ENCODE peak calls at places on chromosomes 1 and 21, in seven cellular contexts. V, C, T, W, A, Q and Z are unnamed samples.

GRCh38 chr1:100683448-100684349 is 35.8 kb upstream of the VCAM1 start:
- DNase-seq in A (no peak), T (no peak), C (no peak), V (peak), Q (no peak), W (no peak), Z (no peak)

GRCh38 chr1:81912383-81912782 is 111.6 kb downstream of the ADGRL2 start:
- DNase-seq in A (no peak), Q (no peak), C (no peak), T (no peak), W (no peak), V (no peak), Z (no peak)

GRCh38 chr21:26881504-26882228 is 36.5 kb upstream of the ADAMTS1 start:
- DNase-seq in Q (peak), T (no peak), C (peak), A (no peak), V (no peak), W (no peak), Z (no peak)

GRCh38 chr1:47839460-47839760 is 157.8 kb downstream of the TRABD2B start:
- DNase-seq in A (peak), T (no peak), C (no peak), V (no peak), W (no peak), Q (no peak), Z (no peak)

GRCh38 chr1:208791458-208791857 is 547.3 kb upstream of the PLXNA2 start:
- DNase-seq in C (no peak), A (no peak), Q (no peak), T (no peak), W (no peak), V (no peak), Z (no peak)

GRCh38 chr1:154352245-154352580 is 26.9 kb downstream of the ATP8B2 start:
- DNase-seq in A (no peak), V (no peak), T (no peak), C (peak), W (no peak), Q (peak), Z (no peak)

GRCh38 chr21:33403786-33404571 is 766 bp downstream of the IFNGR2 start:
- DNase-seq in A (peak), T (peak), W (peak), C (peak), Q (peak), V (no peak), Z (no peak)

GRCh38 chr1:242139437-242139836 is 140.5 kb upstream of the MAP1LC3C start:
- DNase-seq in V (peak), T (no peak), Q (no peak), C (no peak), A (no peak), W (no peak), Z (no peak)

GRCh38 chr1:242784807-242785206 is 260.3 kb upstream of the PLD5 start:
- DNase-seq in C (no peak), W (no peak), V (no peak), Q (no peak), T (no peak), A (no peak), Z (no peak)

GRCh38 chr1:154931940-154932487 is 4.5 kb downstream of the PMVK start:
- DNase-seq in V (no peak), A (no peak), T (no peak), C (no peak), W (peak), Q (no peak), Z (peak)

GRCh38 chr1:210081494-210081893 is 143.5 kb downstream of the SYT14 start:
- DNase-seq in Q (no peak), W (no peak), A (no peak), C (no peak), V (no peak), T (no peak), Z (no peak)

GRCh38 chr1:87362834-87363426 is 34.2 kb downstream of the LMO4 start:
- DNase-seq in W (no peak), A (no peak), V (no peak), Q (no peak), C (no peak), T (no peak), Z (no peak)

GRCh38 chr1:1307908-1308755 is at the start of the genes ACAP3 and PUSL1:
- DNase-seq in T (peak), A (peak), C (peak), W (peak), Q (peak), V (peak), Z (peak)

GRCh38 chr1:233143266-233143665 is 152.3 kb downstream of the PCNX2 start:
- DNase-seq in T (no peak), Q (no peak), A (no peak), C (no peak), V (no peak), W (no peak), Z (no peak)

GRCh38 chr1:204959374-204959773 is 83.6 kb upstream of the CNTN2 start:
- DNase-seq in A (no peak), V (no peak), C (no peak), T (no peak), W (no peak), Q (no peak), Z (no peak)

GRCh38 chr1:8342325-8342724 is 24.4 kb downstream of the SLC45A1 start:
- DNase-seq in A (no peak), C (no peak), W (no peak), Q (no peak), V (no peak), T (no peak), Z (no peak)

GRCh38 chr1:152697701-152698600 is at the start of gene LCE2A:
- DNase-seq in V (no peak), Q (peak), W (no peak), A (no peak), T (no peak), C (no peak), Z (no peak)

DNA sequence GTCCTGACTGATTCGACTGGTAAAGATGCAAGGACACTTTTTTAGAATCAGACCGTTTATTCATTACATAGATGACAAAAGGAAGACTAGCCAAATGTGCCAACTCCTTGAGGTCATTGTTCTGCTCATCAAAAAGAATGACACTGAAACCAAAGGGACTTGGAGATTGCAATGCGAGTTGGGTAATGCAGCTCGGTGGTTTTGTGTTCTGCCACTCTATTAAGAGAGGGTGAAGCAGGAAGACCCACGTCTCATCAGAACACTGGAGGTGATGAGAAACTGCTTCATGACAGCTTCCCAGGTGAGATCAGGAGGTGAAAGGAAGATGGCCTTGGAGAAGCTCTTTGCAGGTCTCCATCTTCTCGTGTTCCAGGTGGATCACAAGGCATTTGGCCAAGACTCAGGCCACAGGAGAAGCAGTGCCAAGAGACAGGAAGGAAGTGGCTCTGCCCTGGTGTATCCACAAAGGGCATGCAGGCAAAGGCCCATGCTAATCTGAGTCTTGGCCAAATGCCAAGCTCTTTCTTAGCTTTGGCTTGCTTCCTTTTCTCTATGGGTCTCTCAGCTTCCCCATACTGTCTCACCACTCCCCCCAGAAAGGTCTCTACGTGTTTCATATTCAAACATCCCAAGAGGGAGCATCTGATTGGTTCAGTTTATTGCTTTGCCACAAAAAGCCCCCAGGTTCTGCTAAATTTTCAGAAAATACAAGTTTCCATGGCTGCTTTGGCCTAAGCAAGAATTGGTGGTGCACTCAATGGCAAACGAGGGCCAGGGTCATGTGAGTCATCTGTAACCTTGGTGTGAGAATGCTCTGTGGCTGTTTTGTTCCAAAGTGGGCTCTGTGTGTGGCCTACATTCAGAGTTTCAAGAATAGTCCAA is 5.7 kb upstream of the CCT8 start:
- DNase-seq in T (peak), V (peak), Q (no peak), C (no peak), W (no peak), A (no peak), Z (no peak)
- TF ChIP-seq POLR2AphosphoS5 in T (peak), V (peak), Q (no peak), C (no peak), W (no peak), A (no peak), Z (no peak)

GRCh38 chr1:39105061-39105840 is 79.1 kb downstream of the NDUFS5 start:
- DNase-seq in T (peak), V (no peak), Q (peak), W (peak), C (peak), A (peak), Z (no peak)
- TF ChIP-seq POLR2AphosphoS5 in T (no peak), V (no peak), Q (no peak), W (peak), C (no peak), A (peak), Z (peak)

GRCh38 chr1:202010042-202011015 is at the start of gene ELF3:
- DNase-seq in Q (peak), T (no peak), A (no peak), V (peak), C (no peak), W (peak), Z (peak)
- TF ChIP-seq POLR2AphosphoS5 in Q (peak), T (no peak), A (peak), V (no peak), C (no peak), W (peak), Z (peak)

GRCh38 chr1:108609483-108610066 is 49.7 kb downstream of the EEIG2 start:
- DNase-seq in W (no peak), A (peak), Q (no peak), C (no peak), V (no peak), T (no peak), Z (no peak)
- TF ChIP-seq POLR2AphosphoS5 in W (no peak), A (no peak), Q (no peak), C (no peak), V (no peak), T (no peak), Z (no peak)

DNA sequence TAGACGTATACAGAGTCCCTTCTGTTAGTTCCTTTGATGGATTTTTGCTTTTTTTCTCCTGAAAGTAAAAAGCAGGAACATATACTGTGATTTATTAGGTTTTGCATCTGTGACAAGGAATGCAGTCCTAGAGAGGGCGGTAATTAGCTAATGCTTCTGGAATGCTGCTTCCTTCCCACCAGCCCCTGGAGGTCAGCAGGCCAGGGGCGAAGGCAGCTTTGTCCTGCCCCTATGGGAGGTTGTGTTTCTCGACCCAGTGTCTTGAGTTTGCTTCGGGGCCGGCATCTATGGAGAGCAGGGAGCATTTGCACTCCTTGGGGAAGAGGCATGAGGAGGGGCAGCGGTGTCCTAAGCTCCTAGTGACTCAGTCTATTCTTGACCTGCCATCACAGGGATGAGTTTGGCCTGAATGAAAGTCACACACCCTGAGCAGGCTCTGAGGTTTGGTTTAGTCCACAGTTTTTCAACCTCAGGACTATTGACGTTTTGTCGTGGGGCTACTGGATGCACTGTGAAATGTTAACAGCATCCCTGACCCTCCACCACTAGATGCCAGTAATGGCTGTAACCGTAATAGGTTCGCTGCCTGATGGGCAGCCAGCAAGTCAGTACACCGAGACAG is 85.0 kb upstream of the KCNJ15 start:
- DNase-seq in W (no peak), A (no peak), T (no peak), C (no peak), Q (peak), V (no peak), Z (no peak)
- TF ChIP-seq POLR2AphosphoS5 in W (no peak), A (no peak), T (no peak), C (no peak), Q (no peak), V (no peak), Z (no peak)

GRCh38 chr1:2502210-2502609 is 24.2 kb downstream of the PANK4 start:
- DNase-seq in Q (no peak), W (peak), V (no peak), T (no peak), C (no peak), A (no peak), Z (no peak)

GRCh38 chr1:2503554-2504223 is 22.7 kb downstream of the PANK4 start:
- DNase-seq in A (no peak), Q (peak), C (peak), W (peak), V (no peak), T (no peak), Z (no peak)

GRCh38 chr1:2504224-2504948 is 22.0 kb downstream of the PANK4 start:
- DNase-seq in C (no peak), T (no peak), Q (no peak), A (no peak), V (no peak), W (peak), Z (no peak)

GRCh38 chr1:2501820-2502119 is 24.6 kb downstream of the PANK4 start:
- DNase-seq in C (no peak), T (no peak), W (no peak), Q (no peak), A (no peak), V (no peak), Z (no peak)

GRCh38 chr1:2502661-2503553 is 23.5 kb downstream of the PANK4 start:
- DNase-seq in C (no peak), T (no peak), V (no peak), Q (no peak), A (no peak), W (peak), Z (no peak)
- TF ChIP-seq POLR2AphosphoS5 in C (no peak), T (no peak), V (no peak), Q (no peak), A (no peak), W (no peak), Z (no peak)

DNA sequence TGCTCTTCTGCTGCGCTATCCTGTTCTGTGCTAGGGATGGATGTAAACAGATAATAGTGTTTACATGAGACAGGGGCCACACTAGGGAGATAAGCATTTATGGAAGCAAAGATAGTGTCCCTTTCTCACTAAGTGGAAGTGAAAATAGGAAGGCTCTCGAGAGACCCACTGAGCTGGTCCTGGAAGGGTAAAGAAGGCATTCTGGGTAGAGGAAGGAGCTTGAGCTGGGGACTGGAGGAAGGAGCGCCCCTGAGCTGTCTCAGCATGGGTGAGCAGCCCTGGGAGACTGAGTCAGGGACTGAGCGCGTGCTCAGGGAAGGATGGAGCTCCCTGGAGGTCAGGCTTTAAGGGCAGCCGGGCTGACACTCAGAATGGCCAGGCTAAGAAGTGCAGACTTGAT is 93.3 kb downstream of the IGSF21 start:
- DNase-seq in W (no peak), C (no peak), Q (no peak), V (no peak), A (no peak), T (no peak), Z (no peak)
- TF ChIP-seq POLR2AphosphoS5 in W (no peak), C (no peak), Q (no peak), V (no peak), A (no peak), T (no peak), Z (no peak)

DNA sequence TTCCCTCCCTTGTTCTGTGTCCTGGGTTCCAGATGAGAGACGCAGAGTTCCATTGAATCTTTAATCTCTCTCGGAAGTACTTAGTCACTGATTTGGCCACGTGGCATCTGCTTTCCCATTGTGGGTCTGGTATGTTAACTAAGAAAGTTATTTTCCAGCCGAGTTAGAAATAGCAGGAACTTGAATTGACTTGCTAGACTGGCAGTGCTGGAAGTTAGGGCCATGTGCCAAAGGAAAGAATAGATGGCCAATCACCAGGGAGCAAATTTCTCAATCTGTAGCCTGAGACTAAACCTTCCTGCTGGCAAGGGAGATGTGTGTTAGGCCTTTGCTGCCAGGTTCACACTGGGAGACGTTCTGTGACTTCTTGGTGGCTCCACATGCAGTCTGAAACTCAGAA is 24.2 kb upstream of the SLFNL1 start:
- DNase-seq in Q (no peak), T (no peak), C (no peak), W (no peak), A (no peak), V (no peak), Z (no peak)
- TF ChIP-seq POLR2AphosphoS5 in Q (no peak), T (no peak), C (no peak), W (peak), A (no peak), V (no peak), Z (no peak)

DNA sequence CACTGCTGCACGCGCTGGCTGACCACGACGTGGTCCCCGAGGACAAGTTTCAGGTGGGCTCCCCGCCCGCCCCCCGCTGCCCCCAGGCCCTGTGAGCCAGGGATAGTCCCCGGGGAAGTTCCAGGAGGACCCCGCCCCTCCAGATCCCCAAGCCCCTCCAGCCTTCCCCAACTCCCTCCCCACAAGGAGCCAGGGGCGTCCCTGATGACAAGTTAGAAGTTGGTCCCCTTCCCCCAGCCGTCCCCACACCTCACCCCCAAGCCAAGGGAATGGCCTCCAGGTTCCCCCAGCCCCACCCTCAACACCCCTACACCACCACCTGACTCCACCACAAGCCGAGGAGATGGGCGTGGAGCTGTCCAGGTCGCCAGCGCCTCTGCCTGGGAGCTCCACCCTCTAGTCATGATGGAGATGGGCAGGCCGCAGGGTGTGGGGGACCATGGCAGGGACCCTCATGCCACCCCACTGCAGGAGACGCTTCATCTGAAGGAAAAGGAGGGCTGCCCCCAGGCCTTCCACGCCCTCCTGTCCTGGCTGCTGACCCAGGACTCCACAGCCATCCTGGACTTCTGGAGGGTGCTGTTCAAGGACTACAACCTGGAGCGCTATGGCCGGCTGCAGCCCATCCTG is 525 bp downstream of the AIRE start:
- DNase-seq in A (no peak), W (peak), C (no peak), V (no peak), Q (no peak), T (no peak), Z (no peak)
- TF ChIP-seq POLR2AphosphoS5 in A (no peak), W (no peak), C (no peak), V (no peak), Q (no peak), T (no peak), Z (no peak)